ENCODE peak calls at places on chromosomes 16 and 17, in nine cellular contexts. P is fibroblast of lung; B is neural progenitor cell; L is adrenal gland; S is keratinocyte; E is esophagus muscularis mucosa; G is CD8-positive, alpha-beta memory T cell; X is GM23248; A is MM.1S. U is an unnamed sample. For H3K27me3, the result is how much of the 10 kb centered on the place peaks cover.

GRCh38 chr17:19876524-19877161 is 8.9 kb upstream of the ULK2 start:
- DNase-seq in P (no peak), B (no peak), L (peak), S (no peak), E (no peak), G (peak), X (no peak), A (no peak), U (no peak)

GRCh38 chr16:3591436-3591803 is 14.2 kb upstream of the NLRC3 start:
- DNase-seq in P (no peak), B (no peak), L (no peak), S (no peak), E (no peak), G (no peak), X (no peak), A (no peak), U (no peak)

GRCh38 chr16:69559164-69559563 is 6.6 kb upstream of the NFAT5 start:
- DNase-seq in P (no peak), B (no peak), L (no peak), S (no peak), E (no peak), G (no peak), X (no peak), A (no peak), U (no peak)

GRCh38 chr17:78805301-78805700 is 23.2 kb upstream of the CYTH1 start:
- DNase-seq in P (no peak), B (no peak), L (no peak), S (no peak), E (no peak), G (peak), X (no peak), A (no peak), U (no peak)

GRCh38 chr17:35740997-35741931 is 9.8 kb downstream of the RASL10B start:
- DNase-seq in P (no peak), B (peak), L (no peak), S (no peak), E (no peak), G (no peak), X (no peak), A (no peak), U (no peak)

GRCh38 chr16:84829168-84829965 is 9.6 kb downstream of the CRISPLD2 start:
- DNase-seq in P (peak), B (peak), L (no peak), S (no peak), E (no peak), G (no peak), X (peak), A (no peak), U (no peak)

GRCh38 chr17:72651988-72652387 is 440.5 kb downstream of the SLC39A11 start:
- DNase-seq in P (no peak), B (no peak), L (no peak), S (no peak), E (no peak), G (no peak), X (no peak), A (no peak), U (no peak)

GRCh38 chr17:41919840-41920579 is 1.3 kb upstream of the ACLY start:
- DNase-seq in P (peak), B (no peak), L (peak), S (no peak), E (no peak), G (no peak), X (peak), A (no peak), U (no peak)

GRCh38 chr16:68529931-68530667 is 9.0 kb upstream of the ZFP90 start:
- DNase-seq in P (peak), B (peak), L (peak), S (no peak), E (peak), G (peak), X (peak), A (peak), U (peak)

GRCh38 chr16:9854665-9855064 is 327.6 kb downstream of the GRIN2A start:
- DNase-seq in P (peak), B (no peak), L (no peak), S (no peak), E (peak), G (no peak), X (peak), A (no peak), U (no peak)

GRCh38 chr17:33983824-33984574 is 271.1 kb upstream of the CCL2 start:
- DNase-seq in P (no peak), B (no peak), L (no peak), S (no peak), E (no peak), G (no peak), X (no peak), A (no peak), U (no peak)

GRCh38 chr17:37107406-37108083 is 158.8 kb downstream of the AATF start:
- DNase-seq in P (peak), B (no peak), L (peak), S (no peak), E (no peak), G (no peak), X (peak), A (no peak), U (no peak)

GRCh38 chr16:31083981-31084380 is 4.8 kb downstream of the PRSS53 start:
- DNase-seq in P (no peak), B (no peak), L (no peak), S (no peak), E (no peak), G (no peak), X (no peak), A (no peak), U (no peak)

GRCh38 chr17:62656446-62656845 is 29.0 kb downstream of the MRC2 start:
- DNase-seq in P (no peak), B (no peak), L (no peak), S (no peak), E (no peak), G (no peak), X (no peak), A (no peak), U (no peak)

GRCh38 chr17:61402073-61402541 is 2.5 kb downstream of the TBX2 start:
- DNase-seq in P (no peak), B (no peak), L (no peak), S (no peak), E (no peak), G (no peak), X (no peak), A (no peak), U (no peak)
- H3K27me3 ChIP-seq in P (under half), B (half or more), L (under half), S (half or more), E (half or more), G (half or more), X (under half), A (half or more), U (half or more)

GRCh38 chr16:72012607-72013006 is 4.1 kb downstream of the DHODH start:
- DNase-seq in P (no peak), B (no peak), L (no peak), S (no peak), E (no peak), G (no peak), X (no peak), A (no peak), U (no peak)

GRCh38 chr16:72008424-72009216 is at the start of gene DHODH:
- DNase-seq in P (peak), B (peak), L (peak), S (peak), E (peak), G (peak), X (peak), A (peak), U (peak)

GRCh38 chr16:72013888-72014538 is 5.5 kb downstream of the DHODH start:
- DNase-seq in P (peak), B (peak), L (no peak), S (no peak), E (no peak), G (no peak), X (no peak), A (no peak), U (no peak)

GRCh38 chr16:72013389-72013788 is 4.8 kb downstream of the DHODH start:
- DNase-seq in P (peak), B (no peak), L (no peak), S (peak), E (no peak), G (no peak), X (peak), A (no peak), U (peak)

DNA sequence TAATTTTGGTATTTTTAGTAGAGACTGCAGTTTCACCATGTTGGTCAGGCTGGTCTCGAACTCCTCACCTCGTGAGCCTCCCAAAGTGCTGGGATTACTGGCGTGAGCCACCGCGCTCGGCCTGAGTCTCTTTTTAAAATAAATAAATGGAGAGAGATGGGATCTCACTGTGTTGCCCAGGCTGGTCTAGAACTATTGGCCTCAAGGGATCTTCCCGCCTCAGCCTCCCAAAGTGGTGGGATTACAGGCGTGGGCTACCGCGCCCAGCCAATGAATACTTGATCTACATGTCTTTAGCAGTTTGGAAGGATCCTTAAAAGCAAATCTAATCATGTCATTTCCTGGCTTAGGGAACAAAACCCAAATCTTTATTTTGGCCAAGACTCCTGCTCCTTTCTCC is 1.2 kb downstream of the DHODH start:
- DNase-seq in P (no peak), B (no peak), L (no peak), S (no peak), E (no peak), G (no peak), X (no peak), A (no peak), U (no peak)
- H3K4me3 ChIP-seq in P (no peak), B (no peak), L (no peak), S (no peak), E (no peak), G (no peak), X (no peak), A (no peak), U (no peak)

GRCh38 chr17:6701719-6702118 is 11.4 kb downstream of the SLC13A5 start:
- DNase-seq in P (no peak), B (peak), L (no peak), S (no peak), E (no peak), G (no peak), X (peak), A (no peak), U (no peak)

GRCh38 chr17:6703751-6704150 is 9.4 kb downstream of the SLC13A5 start:
- DNase-seq in P (no peak), B (no peak), L (no peak), S (no peak), E (no peak), G (no peak), X (no peak), A (no peak), U (no peak)

GRCh38 chr17:6700948-6701307 is 12.2 kb downstream of the SLC13A5 start:
- DNase-seq in P (no peak), B (no peak), L (no peak), S (no peak), E (no peak), G (no peak), X (no peak), A (no peak), U (no peak)

GRCh38 chr17:6704472-6705052 is 8.6 kb downstream of the SLC13A5 start:
- DNase-seq in P (no peak), B (no peak), L (no peak), S (no peak), E (no peak), G (no peak), X (no peak), A (no peak), U (no peak)

DNA sequence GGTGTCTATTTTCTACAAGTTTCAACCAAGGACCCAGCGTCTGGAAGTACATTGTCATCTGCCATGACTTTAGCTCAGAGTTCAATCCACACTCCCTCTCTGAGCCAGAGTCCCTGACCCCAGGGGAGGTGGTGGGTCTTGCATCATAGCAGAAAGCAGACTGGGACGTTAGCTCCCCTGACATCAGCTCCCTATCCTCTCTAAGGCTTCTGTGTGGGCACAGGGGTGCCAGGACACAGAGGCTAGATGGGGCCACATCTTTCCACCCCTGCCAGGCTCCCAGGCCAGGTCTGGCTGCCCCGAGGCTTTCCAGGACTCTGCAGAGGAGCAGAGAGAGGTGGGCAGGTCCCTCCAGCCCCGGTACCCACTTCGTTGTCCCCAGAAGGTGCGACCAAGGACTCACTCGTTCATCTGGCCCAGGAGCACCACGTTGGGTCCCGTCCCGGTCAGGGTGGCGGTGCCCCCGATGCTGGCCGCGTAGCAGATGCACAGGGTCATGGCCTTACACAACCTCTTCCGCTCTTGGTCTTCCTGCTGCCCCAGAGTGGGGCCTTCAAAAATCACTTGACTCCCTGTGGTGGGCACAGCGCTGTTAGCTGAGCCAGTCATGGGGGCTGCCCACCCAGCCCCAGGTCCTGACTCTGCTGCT is 10.5 kb downstream of the SLC13A5 start:
- DNase-seq in P (no peak), B (no peak), L (no peak), S (no peak), E (no peak), G (no peak), X (no peak), A (no peak), U (no peak)
- H3K27me3 ChIP-seq in P (under half), B (under half), L (under half), S (under half), E (under half), G (under half), X (under half), A (half or more), U (under half)

DNA sequence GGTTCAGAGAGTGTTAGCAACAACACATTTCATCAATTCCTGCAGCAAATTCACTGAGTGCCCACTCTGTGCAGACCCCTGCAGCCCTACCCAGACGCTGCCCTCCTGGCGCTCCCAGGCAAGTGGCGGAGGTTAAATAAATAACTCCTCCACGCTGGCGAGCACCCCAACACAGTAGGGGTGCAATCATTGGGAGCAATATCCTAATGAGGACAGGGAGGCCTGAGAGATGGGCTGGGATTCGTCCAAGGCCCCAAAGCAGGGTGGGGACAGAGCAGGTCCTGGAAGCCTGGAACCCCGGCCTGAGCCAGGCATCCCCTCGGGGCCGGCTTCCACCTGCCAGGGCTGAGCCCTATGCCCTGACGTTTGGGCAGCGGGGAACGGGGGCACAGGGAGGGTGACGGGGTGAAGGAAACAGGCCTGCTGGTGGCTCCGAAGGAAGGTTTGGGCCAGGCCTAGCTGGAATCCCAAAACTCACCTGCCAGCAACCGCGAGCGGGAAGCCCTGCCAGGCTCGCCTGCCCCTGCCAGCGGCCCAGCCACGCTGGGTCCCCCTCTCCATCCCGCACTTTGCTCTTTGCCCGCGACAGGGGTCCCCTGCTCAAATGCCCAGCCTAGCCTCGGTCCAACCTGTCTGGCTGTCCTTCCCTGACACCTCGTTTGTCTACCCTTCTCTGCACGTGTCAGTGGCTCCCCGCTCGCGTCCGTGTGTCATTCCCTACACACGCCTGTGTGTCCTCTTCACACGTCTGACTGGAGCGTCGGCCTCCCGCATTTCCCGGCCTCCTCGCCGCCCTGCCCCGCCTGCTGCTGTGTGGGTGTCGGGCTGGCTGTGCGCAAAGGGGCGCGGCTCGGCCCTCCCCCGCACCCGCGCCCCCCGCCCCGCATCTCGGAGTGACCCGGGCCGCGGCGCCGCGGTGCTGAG is 721 bp upstream of the BEAN1 start:
- DNase-seq in P (peak), B (peak), L (no peak), S (no peak), E (no peak), G (no peak), X (peak), A (no peak), U (no peak)
- H3K4me3 ChIP-seq in P (no peak), B (peak), L (no peak), S (peak), E (peak), G (no peak), X (peak), A (peak), U (peak)

GRCh38 chr16:21130811-21131210 is 19.8 kb downstream of the DNAH3 start:
- DNase-seq in P (no peak), B (no peak), L (no peak), S (no peak), E (no peak), G (no peak), X (no peak), A (no peak), U (no peak)

GRCh38 chr16:21128991-21129390 is 21.7 kb downstream of the DNAH3 start:
- DNase-seq in P (no peak), B (no peak), L (no peak), S (no peak), E (no peak), G (no peak), X (no peak), A (no peak), U (no peak)

GRCh38 chr16:21121150-21121549 is 29.5 kb downstream of the DNAH3 start:
- DNase-seq in P (no peak), B (no peak), L (no peak), S (no peak), E (no peak), G (no peak), X (no peak), A (no peak), U (no peak)

GRCh38 chr16:21126518-21126917 is 24.1 kb downstream of the DNAH3 start:
- DNase-seq in P (no peak), B (peak), L (no peak), S (no peak), E (no peak), G (no peak), X (no peak), A (no peak), U (no peak)

DNA sequence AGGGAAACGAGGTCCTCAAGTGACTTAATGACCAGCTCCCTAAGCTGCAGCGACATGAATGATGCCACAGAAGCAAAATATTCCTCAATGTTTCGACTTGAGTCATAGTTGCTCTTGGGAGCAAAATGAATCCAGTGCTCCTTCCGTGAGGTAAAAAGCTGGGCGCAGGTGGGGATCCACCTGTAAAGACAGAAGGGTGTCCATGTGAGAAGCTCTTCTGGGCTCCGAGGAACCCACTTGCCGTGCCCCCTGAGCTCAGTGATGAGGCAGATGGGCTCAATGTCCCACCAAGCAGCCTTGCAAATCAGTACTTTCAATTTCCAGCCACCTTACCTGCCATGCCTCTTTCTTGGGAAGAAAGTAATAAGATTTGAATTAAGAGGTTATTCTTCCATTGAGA is 25.5 kb downstream of the DNAH3 start:
- DNase-seq in P (no peak), B (no peak), L (no peak), S (no peak), E (no peak), G (no peak), X (no peak), A (no peak), U (no peak)
- H3K27me3 ChIP-seq in P (under half), B (under half), L (under half), S (under half), E (under half), G (under half), X (under half), A (under half), U (under half)

GRCh38 chr16:1775006-1775845 is 2.3 kb upstream of the MRPS34 start:
- DNase-seq in P (no peak), B (no peak), L (no peak), S (no peak), E (no peak), G (no peak), X (no peak), A (no peak), U (no peak)
- H3K4me3 ChIP-seq in P (no peak), B (no peak), L (no peak), S (no peak), E (no peak), G (no peak), X (no peak), A (no peak), U (no peak)

GRCh38 chr16:87653234-87653633 is 50.9 kb downstream of the JPH3 start:
- DNase-seq in P (peak), B (no peak), L (no peak), S (no peak), E (no peak), G (no peak), X (peak), A (no peak), U (no peak)

GRCh38 chr16:87658564-87659225 is 56.4 kb downstream of the JPH3 start:
- DNase-seq in P (no peak), B (peak), L (no peak), S (no peak), E (no peak), G (no peak), X (no peak), A (no peak), U (no peak)

GRCh38 chr16:87654826-87655225 is 52.5 kb downstream of the JPH3 start:
- DNase-seq in P (no peak), B (no peak), L (no peak), S (no peak), E (no peak), G (no peak), X (no peak), A (no peak), U (no peak)

GRCh38 chr16:87661561-87661960 is 59.3 kb downstream of the JPH3 start:
- DNase-seq in P (peak), B (peak), L (peak), S (no peak), E (no peak), G (no peak), X (peak), A (peak), U (no peak)

GRCh38 chr16:87657621-87658192 is 55.4 kb downstream of the JPH3 start:
- DNase-seq in P (peak), B (peak), L (no peak), S (no peak), E (no peak), G (no peak), X (peak), A (no peak), U (no peak)
- H3K27me3 ChIP-seq in P (under half), B (under half), L (under half), S (under half), E (half or more), G (under half), X (under half), A (half or more), U (under half)

DNA sequence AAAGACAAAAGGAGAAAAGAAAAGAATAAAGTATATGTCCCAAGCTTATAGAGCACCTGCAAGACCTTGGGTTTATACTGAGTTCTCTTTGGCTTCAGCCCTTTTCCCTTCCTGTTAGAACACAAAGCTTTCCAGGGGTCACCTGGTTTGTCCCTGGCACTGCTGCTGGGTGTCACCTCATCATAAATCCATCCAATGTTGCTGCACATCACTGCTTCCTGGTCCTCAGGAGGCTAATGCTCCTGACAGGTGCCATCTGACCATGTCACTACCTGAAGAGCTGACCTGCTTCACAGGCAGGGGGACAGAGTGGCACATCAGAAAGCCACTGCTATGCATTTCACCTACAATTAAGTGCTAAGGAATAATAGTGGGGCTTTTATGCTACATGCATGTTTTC is 164.6 kb upstream of the ELAC2 start:
- DNase-seq in P (no peak), B (no peak), L (no peak), S (no peak), E (no peak), G (no peak), X (no peak), A (no peak), U (no peak)
- H3K4me3 ChIP-seq in P (no peak), B (no peak), L (no peak), S (no peak), E (no peak), G (no peak), X (no peak), A (no peak), U (no peak)